ENCODE peak calls at places on chromosome 22, in nine cellular contexts. O is Peyer's patch, N is DND-41, T is fibroblast of mammary gland, L is foreskin fibroblast, M is astrocyte of the spinal cord, K is A549, F is adrenal gland, B is endothelial cell of umbilical vein. I is an unnamed sample.
A peak's percentile ranks its signal among the peaks of the same experiment; 100 is the strongest.

GRCh38 chr22:34800265-34800664 is 265.7 kb upstream of the ISX start:
- DNase-seq in K (no peak), F (no peak), M (peak; percentile 64), N (no peak), O (no peak), T (no peak), L (no peak), B (no peak), I (no peak)

GRCh38 chr22:41544671-41545476 is 604 bp upstream of the POLR3H start:
- DNase-seq in L (no peak), F (no peak), K (no peak), B (no peak), O (no peak), N (no peak), M (no peak), T (no peak), I (peak; percentile 39)

GRCh38 chr22:20436309-20437252 is 1.0 kb downstream of the SCARF2 start:
- DNase-seq in B (peak; percentile 20), L (peak; percentile 53), T (peak; percentile 41), F (no peak), M (peak; percentile 50), O (no peak), N (no peak), K (no peak), I (no peak)

GRCh38 chr22:44780876-44781275 is 28.5 kb downstream of the ARHGAP8 start:
- DNase-seq in K (no peak), M (no peak), N (no peak), F (no peak), T (no peak), L (no peak), O (no peak), B (no peak), I (no peak)

GRCh38 chr22:37141476-37141875 is 8.2 kb downstream of the IL2RB start:
- DNase-seq in L (no peak), O (no peak), K (no peak), M (no peak), N (no peak), T (no peak), B (no peak), F (no peak), I (no peak)

GRCh38 chr22:45462034-45462655 is 40.5 kb upstream of the FBLN1 start:
- DNase-seq in F (no peak), B (no peak), M (no peak), K (no peak), L (no peak), T (no peak), N (no peak), O (no peak), I (peak; percentile 5)

GRCh38 chr22:17358394-17358793 is 10.9 kb upstream of the CECR2 start:
- DNase-seq in N (no peak), T (no peak), O (no peak), F (no peak), M (no peak), B (no peak), K (no peak), L (no peak), I (no peak)

GRCh38 chr22:49776053-49776511 is 51.6 kb downstream of the BRD1 start:
- DNase-seq in M (no peak), O (no peak), K (no peak), B (no peak), T (no peak), L (no peak), N (no peak), F (no peak), I (no peak)

GRCh38 chr22:49992921-49993648 is 19.5 kb downstream of the IL17REL start:
- DNase-seq in B (peak; percentile 43), F (peak; percentile 49), N (peak; percentile 60), M (peak; percentile 23), K (peak; percentile 65), O (peak; percentile 91), T (peak; percentile 47), L (no peak), I (peak; percentile 84)

GRCh38 chr22:45645526-45646414 is 25.9 kb upstream of the ATXN10 start:
- DNase-seq in N (peak; percentile 75), B (peak; percentile 34), K (peak; percentile 77), L (peak; percentile 29), M (peak; percentile 41), F (peak; percentile 46), T (peak; percentile 27), O (peak; percentile 84), I (peak; percentile 84)

GRCh38 chr22:38881464-38881871 is 9.5 kb upstream of the CBX6 start:
- DNase-seq in O (no peak), F (peak; percentile 89), K (no peak), N (no peak), B (no peak), T (peak; percentile 82), M (peak; percentile 34), L (peak; percentile 84), I (no peak)

GRCh38 chr22:49977578-49977977 is 17.0 kb downstream of the PIM3 start:
- DNase-seq in B (no peak), F (no peak), N (no peak), L (no peak), M (no peak), O (peak; percentile 39), T (no peak), K (no peak), I (no peak)

GRCh38 chr22:46845281-46846153 is 83.1 kb downstream of the TBC1D22A start:
- DNase-seq in N (no peak), F (no peak), T (peak; percentile 68), B (peak; percentile 76), M (peak; percentile 73), L (peak; percentile 24), K (peak; percentile 12), O (peak; percentile 36), I (no peak)

GRCh38 chr22:26199665-26200064 is 30.4 kb downstream of the SEZ6L start:
- DNase-seq in M (no peak), L (no peak), N (no peak), O (no peak), F (no peak), K (no peak), B (no peak), T (no peak), I (no peak)

GRCh38 chr22:45704648-45705047 is 33.0 kb downstream of the ATXN10 start:
- DNase-seq in N (no peak), L (no peak), B (no peak), F (no peak), M (no peak), O (no peak), K (no peak), T (no peak), I (no peak)

DNA sequence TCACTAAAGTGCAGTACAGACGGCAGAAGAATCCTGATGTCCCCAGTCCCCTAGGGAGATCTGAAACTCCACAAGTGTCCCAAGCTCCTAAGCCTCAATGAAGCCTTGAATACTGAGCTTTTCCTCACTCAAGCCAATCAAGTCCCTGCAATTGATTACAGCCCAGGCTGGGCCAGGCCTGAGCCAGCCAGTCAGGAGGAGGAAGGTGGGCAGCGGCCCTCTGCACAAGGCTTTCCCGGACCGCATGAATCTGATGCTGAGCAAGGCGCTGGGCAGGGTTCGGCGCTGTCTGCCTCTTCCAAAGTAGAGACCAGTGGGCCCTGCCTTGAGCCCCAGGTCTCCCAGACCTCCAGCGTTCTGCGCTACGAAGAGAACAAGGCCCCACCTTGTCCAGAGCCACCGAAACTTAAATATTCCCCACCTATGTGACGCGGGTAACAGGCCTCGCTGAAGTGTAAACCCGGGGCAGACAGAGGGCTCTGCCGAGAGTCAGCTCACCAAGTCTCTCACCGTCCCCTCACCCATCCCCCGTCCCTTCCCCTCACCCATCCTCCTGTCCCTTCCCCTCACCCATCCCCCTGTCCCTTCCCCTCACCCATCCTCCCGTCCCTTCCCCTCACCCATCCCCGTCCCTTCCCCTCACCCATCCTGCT is 63.2 kb downstream of the SCUBE1 start:
- DNase-seq in N (no peak), K (no peak), O (no peak), F (no peak), B (no peak), T (no peak), M (no peak), L (no peak), I (no peak)
- TF ChIP-seq CTCF in N (no peak), K (no peak), O (no peak), F (no peak), B (no peak), T (no peak), M (no peak), L (no peak), I (no peak)

GRCh38 chr22:23182289-23183106 is 2.2 kb downstream of the BCR start:
- DNase-seq in L (no peak), O (no peak), K (no peak), B (peak; percentile 68), N (peak; percentile 10), M (no peak), T (no peak), F (no peak), I (peak; percentile 88)
- TF ChIP-seq CTCF in L (no peak), O (no peak), K (no peak), B (no peak), N (no peak), M (no peak), T (no peak), F (no peak), I (no peak)

GRCh38 chr22:30435674-30436126 is 10.1 kb downstream of the MTFP1 start:
- DNase-seq in L (no peak), T (no peak), K (no peak), M (no peak), B (peak; percentile 31), N (peak; percentile 79), O (peak; percentile 93), F (peak; percentile 34), I (peak; percentile 93)
- TF ChIP-seq CTCF in L (no peak), T (no peak), K (no peak), M (no peak), B (no peak), N (peak; percentile 60), O (no peak), F (no peak), I (peak; percentile 64)

DNA sequence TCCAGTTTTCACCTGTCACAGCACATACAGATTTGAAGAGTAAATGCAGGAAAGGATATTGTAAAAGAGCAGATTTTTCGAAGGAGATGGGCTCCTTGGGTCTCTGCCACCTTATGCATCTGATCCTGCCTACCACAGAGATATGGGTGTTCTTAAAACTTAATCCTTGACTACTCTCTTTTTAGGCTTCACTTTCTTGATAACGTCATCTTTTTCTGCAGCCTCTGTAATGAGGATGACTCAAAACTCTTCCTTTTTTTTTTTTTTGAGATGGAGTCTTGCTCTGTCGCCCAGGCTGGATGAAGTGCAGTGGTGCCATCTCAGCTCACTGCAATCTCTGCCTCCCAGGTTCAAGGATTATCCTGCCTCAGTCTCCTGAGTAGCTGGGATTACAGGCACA is 7.8 kb downstream of the PRR14L start:
- DNase-seq in F (no peak), K (no peak), T (no peak), B (no peak), O (no peak), L (no peak), N (no peak), M (no peak), I (no peak)
- TF ChIP-seq CTCF in F (no peak), K (no peak), T (no peak), B (no peak), O (no peak), L (no peak), N (no peak), M (no peak), I (no peak)

I was measured in activated CD8-positive, alpha-beta T cell treated with anti-CD3 and anti-CD28 coated beads for 36 hours.